ENCODE peak calls at places on chromosomes 1 and 21, in eight cellular contexts. A is EL; K is WTC11; M is T-helper 1 cell; W is activated naive CD4-positive, alpha-beta T cell treated with Interleukin-2 at 50 U/mL for 16 hours; V is cerebellum; X is osteocyte; Q is DMS153. O is an unnamed sample.

GRCh38 chr1:201214461-201214860 is 23.8 kb downstream of the IGFN1 start:
- DNase-seq in A (no peak), K (peak), M (no peak), W (no peak), V (no peak), X (no peak), Q (no peak), O (no peak)

GRCh38 chr1:209513226-209513625 is 70.3 kb upstream of the CAMK1G start:
- DNase-seq in A (peak), K (no peak), M (no peak), W (no peak), V (peak), X (no peak), Q (peak), O (no peak)

GRCh38 chr1:30378991-30379581 is 344.3 kb downstream of the MATN1 start:
- DNase-seq in A (peak), K (no peak), M (no peak), W (no peak), V (no peak), X (peak), Q (no peak), O (no peak)

GRCh38 chr1:162916407-162916806 is 55.4 kb upstream of the CCDC190 start:
- DNase-seq in A (peak), K (no peak), M (no peak), W (no peak), V (no peak), X (no peak), Q (no peak), O (no peak)

GRCh38 chr1:116764466-116764896 is 10.3 kb downstream of the CD2 start:
- DNase-seq in A (no peak), K (no peak), M (no peak), W (peak), V (no peak), X (no peak), Q (no peak), O (peak)

GRCh38 chr1:31626451-31627202 is 9.1 kb downstream of the HCRTR1 start:
- DNase-seq in A (peak), K (no peak), M (no peak), W (no peak), V (peak), X (no peak), Q (no peak), O (no peak)

GRCh38 chr21:45142469-45142868 is 68.1 kb downstream of the ADARB1 start:
- DNase-seq in A (peak), K (no peak), M (no peak), W (no peak), V (no peak), X (peak), Q (no peak), O (no peak)

GRCh38 chr21:16587141-16587570 is 857.4 kb downstream of the USP25 start:
- DNase-seq in A (peak), K (no peak), M (no peak), W (no peak), V (peak), X (no peak), Q (peak), O (no peak)

GRCh38 chr1:187621961-187622360 is 793.2 kb downstream of the PLA2G4A start:
- DNase-seq in A (peak), K (no peak), M (no peak), W (no peak), V (peak), X (no peak), Q (no peak), O (no peak)

GRCh38 chr21:42595281-42596187 is 57.9 kb upstream of the PDE9A start:
- DNase-seq in A (no peak), K (no peak), M (no peak), W (no peak), V (no peak), X (no peak), Q (no peak), O (no peak)

GRCh38 chr1:162391790-162392563 is 10.4 kb downstream of the C1orf226 start:
- DNase-seq in A (peak), K (no peak), M (no peak), W (no peak), V (peak), X (peak), Q (peak), O (peak)

GRCh38 chr1:22277662-22278061 is 134.8 kb upstream of the WNT4 start:
- DNase-seq in A (no peak), K (no peak), M (no peak), W (no peak), V (no peak), X (no peak), Q (no peak), O (no peak)

GRCh38 chr1:37306461-37306860 is 167.9 kb upstream of the ZC3H12A start:
- DNase-seq in A (no peak), K (no peak), M (no peak), W (no peak), V (no peak), X (no peak), Q (no peak), O (no peak)

GRCh38 chr1:46522184-46522968 is 29.1 kb downstream of the KNCN start:
- DNase-seq in A (peak), K (no peak), M (no peak), W (peak), V (no peak), X (no peak), Q (no peak), O (peak)

GRCh38 chr1:168301664-168302320 is 21.1 kb downstream of the TBX19 start:
- DNase-seq in A (peak), K (no peak), M (no peak), W (no peak), V (no peak), X (no peak), Q (no peak), O (no peak)

GRCh38 chr1:22297999-22298398 is 153.7 kb upstream of the ZBTB40 start:
- DNase-seq in A (no peak), K (no peak), M (no peak), W (no peak), V (no peak), X (peak), Q (no peak), O (no peak)

O was measured in activated CD4-positive, alpha-beta T cell treated with anti-CD3 and anti-CD28 coated beads, Interleukin-2, amount 50 U/mL, for 48 hours.